ENCODE peak calls at places on chromosomes 13 and 19, in four cellular contexts. One of them, this sample, is unnamed.

GRCh38 chr13:44380404-44381165 is 7.0 kb downstream of the SERP2 start:
- DNase-seq in GM23338: no peak
- DNase-seq in PC-3: no peak
- DNase-seq in OCI-LY7: no peak
- DNase-seq in this sample: no peak

GRCh38 chr19:42281175-42282035 is 12.4 kb downstream of the CIC start:
- DNase-seq in OCI-LY7: peak
- DNase-seq in PC-3: no peak
- DNase-seq in GM23338: peak
- DNase-seq in this sample: peak

GRCh38 chr19:2478756-2479555 is 3.0 kb downstream of the GADD45B start:
- DNase-seq in OCI-LY7: peak
- DNase-seq in GM23338: peak
- DNase-seq in PC-3: peak
- DNase-seq in this sample: peak

GRCh38 chr19:35592226-35592625 is 6.3 kb downstream of the PMIS2 start:
- DNase-seq in GM23338: peak
- DNase-seq in OCI-LY7: peak
- DNase-seq in PC-3: peak
- DNase-seq in this sample: peak

GRCh38 chr19:44582581-44583265 is 30.6 kb upstream of the IGSF23 start:
- DNase-seq in GM23338: peak
- DNase-seq in PC-3: peak
- DNase-seq in OCI-LY7: peak
- DNase-seq in this sample: peak

GRCh38 chr13:26919311-26919710 is 158.7 kb upstream of the GPR12 start:
- DNase-seq in OCI-LY7: no peak
- DNase-seq in GM23338: no peak
- DNase-seq in PC-3: no peak
- DNase-seq in this sample: no peak

GRCh38 chr13:105273665-105274222 is 1261.7 kb downstream of the EFNB2 start:
- DNase-seq in OCI-LY7: no peak
- DNase-seq in PC-3: no peak
- DNase-seq in GM23338: no peak
- DNase-seq in this sample: no peak

GRCh38 chr19:17680235-17680722 is 7.9 kb downstream of the UNC13A start:
- DNase-seq in OCI-LY7: peak
- DNase-seq in PC-3: peak
- DNase-seq in GM23338: peak
- DNase-seq in this sample: peak

GRCh38 chr13:99376132-99376531 is 68.9 kb upstream of the GPR183 start:
- DNase-seq in PC-3: no peak
- DNase-seq in GM23338: no peak
- DNase-seq in OCI-LY7: peak
- DNase-seq in this sample: no peak

GRCh38 chr13:24511824-24512207 is 762 bp downstream of the PARP4 start:
- DNase-seq in PC-3: no peak
- DNase-seq in GM23338: no peak
- DNase-seq in OCI-LY7: peak
- DNase-seq in this sample: no peak

GRCh38 chr19:36113425-36113824 is 1.2 kb downstream of the POLR2I start:
- DNase-seq in GM23338: no peak
- DNase-seq in OCI-LY7: no peak
- DNase-seq in PC-3: no peak
- DNase-seq in this sample: no peak

GRCh38 chr19:35732540-35733179 is 9.6 kb downstream of the IGFLR1 start:
- DNase-seq in OCI-LY7: no peak
- DNase-seq in PC-3: no peak
- DNase-seq in GM23338: no peak
- DNase-seq in this sample: no peak

GRCh38 chr13:44601596-44601995 is 25.5 kb upstream of the TSC22D1 start:
- DNase-seq in PC-3: no peak
- DNase-seq in GM23338: peak
- DNase-seq in OCI-LY7: no peak
- DNase-seq in this sample: peak

GRCh38 chr13:20482275-20482761 is 43.3 kb downstream of the CRYL1 start:
- DNase-seq in GM23338: no peak
- DNase-seq in PC-3: no peak
- DNase-seq in OCI-LY7: no peak
- DNase-seq in this sample: no peak

GRCh38 chr13:50511877-50512332 is 331.6 kb downstream of the DLEU7 start:
- DNase-seq in OCI-LY7: peak
- DNase-seq in PC-3: no peak
- DNase-seq in GM23338: no peak
- DNase-seq in this sample: no peak

GRCh38 chr19:24060687-24061356 is 26.2 kb upstream of the ZNF254 start:
- DNase-seq in OCI-LY7: no peak
- DNase-seq in GM23338: no peak
- DNase-seq in PC-3: peak
- DNase-seq in this sample: no peak

GRCh38 chr13:75279834-75280369 is 202.1 kb downstream of the TBC1D4 start:
- DNase-seq in GM23338: peak
- DNase-seq in OCI-LY7: no peak
- DNase-seq in PC-3: no peak
- DNase-seq in this sample: no peak

GRCh38 chr13:74243637-74244526 is 109.7 kb upstream of the KLF12 start:
- DNase-seq in PC-3: peak
- DNase-seq in GM23338: no peak
- DNase-seq in OCI-LY7: no peak
- DNase-seq in this sample: no peak

GRCh38 chr19:44635581-44636438 is 7.9 kb upstream of the PVR start:
- DNase-seq in OCI-LY7: no peak
- DNase-seq in PC-3: peak
- DNase-seq in GM23338: no peak
- DNase-seq in this sample: no peak

GRCh38 chr19:48961051-48961649 is 4.0 kb upstream of the FTL start:
- DNase-seq in GM23338: no peak
- DNase-seq in PC-3: no peak
- DNase-seq in OCI-LY7: no peak
- DNase-seq in this sample: no peak

GRCh38 chr13:113623491-113624234 is 34.3 kb downstream of the ATP4B start:
- DNase-seq in OCI-LY7: no peak
- DNase-seq in PC-3: no peak
- DNase-seq in GM23338: no peak
- DNase-seq in this sample: no peak

GRCh38 chr19:29962777-29963176 is 20.7 kb downstream of the URI1 start:
- DNase-seq in PC-3: no peak
- DNase-seq in OCI-LY7: no peak
- DNase-seq in GM23338: no peak
- DNase-seq in this sample: no peak

GRCh38 chr19:325937-326565 is 18.5 kb downstream of the MIER2 start:
- DNase-seq in OCI-LY7: no peak
- DNase-seq in PC-3: no peak
- DNase-seq in GM23338: no peak
- DNase-seq in this sample: no peak

GRCh38 chr13:24306632-24307031 is 2.7 kb upstream of the C1QTNF9 start:
- DNase-seq in PC-3: peak
- DNase-seq in GM23338: no peak
- DNase-seq in OCI-LY7: no peak
- DNase-seq in this sample: no peak

GRCh38 chr13:106532111-106532929 is 3.1 kb downstream of the EFNB2 start:
- DNase-seq in PC-3: peak
- DNase-seq in GM23338: no peak
- DNase-seq in OCI-LY7: no peak
- DNase-seq in this sample: peak

GRCh38 chr19:17404621-17405249 is 695 bp downstream of the BST2 start:
- DNase-seq in OCI-LY7: no peak
- DNase-seq in GM23338: no peak
- DNase-seq in PC-3: no peak
- DNase-seq in this sample: no peak

GRCh38 chr19:2027361-2027760 is 11.8 kb upstream of the BTBD2 start:
- DNase-seq in GM23338: no peak
- DNase-seq in OCI-LY7: no peak
- DNase-seq in PC-3: peak
- DNase-seq in this sample: no peak

DNA sequence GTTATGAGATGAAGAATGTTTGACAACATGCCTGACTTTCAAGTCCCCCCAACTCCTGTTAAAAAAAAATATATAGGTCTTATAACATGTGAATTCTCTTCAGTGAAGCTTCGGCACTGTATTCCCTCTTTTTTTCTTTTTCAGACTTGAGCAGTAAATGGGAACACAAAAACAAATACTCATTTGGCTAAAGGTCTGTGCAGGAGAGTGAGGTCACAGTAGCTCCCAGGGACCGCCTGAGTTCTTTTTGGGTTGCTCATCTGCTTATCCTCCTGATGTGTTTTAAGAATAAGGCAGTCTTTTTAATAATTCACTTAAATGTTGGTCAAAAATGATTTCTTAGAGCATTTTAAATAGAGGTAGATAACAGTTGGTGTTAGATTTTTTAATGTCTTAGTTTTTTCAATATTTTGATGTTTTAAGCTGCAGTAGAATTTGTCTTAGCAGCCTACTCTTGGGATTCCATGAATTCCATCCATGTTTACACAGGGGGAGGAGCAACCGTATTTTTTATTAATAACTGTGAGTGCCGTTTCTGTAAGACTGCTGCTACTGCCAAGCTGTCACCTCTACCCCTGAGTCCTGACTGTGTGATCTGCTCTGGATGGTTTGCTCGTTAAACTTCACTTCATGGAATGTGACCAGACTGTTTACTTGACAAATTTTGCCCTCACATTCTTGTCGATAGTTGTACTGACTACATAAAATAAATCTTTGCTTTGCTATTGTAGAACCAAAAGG is 14.9 kb downstream of the HNRNPM start:
- DNase-seq in GM23338: no peak
- DNase-seq in PC-3: peak
- DNase-seq in OCI-LY7: no peak
- DNase-seq in this sample: no peak
- TF ChIP-seq EZH2phosphoT487 in GM23338: no peak
- TF ChIP-seq EZH2phosphoT487 in PC-3: no peak
- TF ChIP-seq EZH2phosphoT487 in OCI-LY7: no peak
- TF ChIP-seq EZH2phosphoT487 in this sample: no peak

GRCh38 chr19:8261881-8262280 is 46.3 kb downstream of the CD320 start:
- DNase-seq in GM23338: no peak
- DNase-seq in OCI-LY7: no peak
- DNase-seq in PC-3: no peak
- DNase-seq in this sample: no peak

GRCh38 chr19:8257052-8257443 is 47.9 kb downstream of the CERS4 start:
- DNase-seq in GM23338: peak
- DNase-seq in PC-3: no peak
- DNase-seq in OCI-LY7: no peak
- DNase-seq in this sample: no peak

GRCh38 chr19:8261347-8261746 is 46.8 kb downstream of the CD320 start:
- DNase-seq in PC-3: no peak
- DNase-seq in GM23338: no peak
- DNase-seq in OCI-LY7: no peak
- DNase-seq in this sample: no peak

GRCh38 chr19:8259922-8260247 is 48.3 kb downstream of the CD320 start:
- DNase-seq in GM23338: no peak
- DNase-seq in PC-3: no peak
- DNase-seq in OCI-LY7: no peak
- DNase-seq in this sample: no peak

GRCh38 chr19:8259142-8259921 is 48.8 kb downstream of the CD320 start:
- DNase-seq in GM23338: no peak
- DNase-seq in PC-3: no peak
- DNase-seq in OCI-LY7: no peak
- DNase-seq in this sample: no peak
- TF ChIP-seq EZH2phosphoT487 in GM23338: no peak
- TF ChIP-seq EZH2phosphoT487 in PC-3: no peak
- TF ChIP-seq EZH2phosphoT487 in OCI-LY7: no peak
- TF ChIP-seq EZH2phosphoT487 in this sample: no peak

GRCh38 chr13:45870232-45870631 is 18.7 kb upstream of the SIAH3 start:
- DNase-seq in PC-3: no peak
- DNase-seq in GM23338: no peak
- DNase-seq in OCI-LY7: no peak
- DNase-seq in this sample: no peak

GRCh38 chr13:45872574-45872973 is 21.0 kb upstream of the SIAH3 start:
- DNase-seq in OCI-LY7: no peak
- DNase-seq in PC-3: no peak
- DNase-seq in GM23338: no peak
- DNase-seq in this sample: no peak

GRCh38 chr13:45875951-45876350 is 24.4 kb upstream of the SIAH3 start:
- DNase-seq in GM23338: no peak
- DNase-seq in OCI-LY7: no peak
- DNase-seq in PC-3: peak
- DNase-seq in this sample: no peak

GRCh38 chr13:45876781-45877180 is 25.2 kb upstream of the SIAH3 start:
- DNase-seq in GM23338: no peak
- DNase-seq in PC-3: no peak
- DNase-seq in OCI-LY7: no peak
- DNase-seq in this sample: no peak

DNA sequence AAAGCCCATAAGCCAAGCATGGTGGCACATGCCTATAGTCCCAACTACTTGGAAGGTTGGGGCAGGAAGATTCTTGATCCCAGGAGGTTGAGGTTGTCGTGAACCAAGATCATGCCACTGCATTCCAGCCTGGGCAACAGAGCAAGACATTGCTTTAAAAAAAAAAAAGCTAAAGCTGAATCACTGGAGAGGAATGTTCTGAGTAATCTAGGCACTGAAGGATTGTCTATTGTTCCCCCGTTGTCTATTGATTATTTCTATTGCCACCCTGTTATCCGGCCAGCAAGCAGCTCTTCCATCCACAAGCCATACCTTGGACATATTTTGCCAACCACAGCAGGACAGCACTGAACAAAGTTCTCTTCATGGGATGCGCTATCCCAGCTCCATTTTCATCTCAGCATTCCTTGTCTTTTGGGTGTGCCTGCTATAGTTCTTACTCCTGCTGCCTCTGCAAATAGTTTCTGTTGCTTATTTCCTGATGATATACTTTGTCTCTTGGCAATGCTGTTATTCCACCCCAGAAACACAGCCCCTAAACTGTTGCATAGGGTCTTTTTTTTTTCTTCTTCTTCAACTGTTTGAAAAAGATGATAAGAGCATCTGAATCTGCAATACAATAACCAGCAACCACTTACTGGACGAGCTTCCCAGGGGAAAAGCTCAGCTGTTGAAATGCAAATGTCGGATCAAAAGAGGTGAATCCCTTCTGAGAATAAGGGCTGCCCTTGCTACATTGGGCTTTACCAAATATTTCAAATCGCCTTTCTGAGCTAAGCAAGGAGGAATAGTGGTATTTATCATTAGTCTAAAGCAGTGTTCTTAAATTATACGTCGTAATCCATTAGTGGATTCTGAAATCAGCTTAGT is 22.2 kb upstream of the SIAH3 start:
- DNase-seq in PC-3: peak
- DNase-seq in GM23338: peak
- DNase-seq in OCI-LY7: no peak
- DNase-seq in this sample: peak
- TF ChIP-seq EZH2phosphoT487 in PC-3: no peak
- TF ChIP-seq EZH2phosphoT487 in GM23338: no peak
- TF ChIP-seq EZH2phosphoT487 in OCI-LY7: no peak
- TF ChIP-seq EZH2phosphoT487 in this sample: no peak

DNA sequence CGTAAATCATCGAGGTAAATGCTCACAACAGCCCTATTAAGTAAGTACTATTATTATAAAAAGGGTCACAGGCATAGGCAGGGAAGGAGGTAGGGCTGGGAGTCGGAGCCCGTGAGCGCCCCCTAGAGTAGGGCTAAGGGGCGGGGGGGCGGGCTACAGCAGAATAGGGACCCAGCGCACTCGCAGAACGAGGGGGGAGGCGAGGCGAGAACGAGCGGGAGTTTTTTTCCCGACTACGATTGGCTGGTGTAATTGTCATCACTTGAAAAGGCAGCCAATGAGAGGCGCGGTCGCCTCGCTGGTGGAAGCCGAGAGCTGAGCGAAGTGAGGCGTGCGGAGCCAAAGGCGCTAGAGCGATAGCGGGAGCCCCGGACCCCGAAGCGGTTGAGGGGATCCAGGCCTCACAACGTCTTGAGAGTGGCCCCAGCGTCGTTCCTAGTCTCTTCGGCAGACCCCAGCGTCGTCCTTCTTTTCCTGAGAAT is 24.2 kb downstream of the KEAP1 start:
- DNase-seq in OCI-LY7: peak
- DNase-seq in PC-3: peak
- DNase-seq in GM23338: peak
- DNase-seq in this sample: peak
- TF ChIP-seq EZH2phosphoT487 in OCI-LY7: no peak
- TF ChIP-seq EZH2phosphoT487 in PC-3: no peak
- TF ChIP-seq EZH2phosphoT487 in GM23338: no peak
- TF ChIP-seq EZH2phosphoT487 in this sample: no peak

This sample was measured in neural progenitor cell.